ENCODE peak calls at places on chromosomes 11 and 22, in ten cellular contexts. B is AG09319; K is T1000; P is WTC11; Z is anterior cingulate cortex; H is stimulated activated CD4-positive, alpha-beta T cell treated with anti-CD3 and anti-CD28 coated beads, Interleukin-1b, Interleukin-23, amount 100 ng/mL, for 1 hour; M is activated T-cell treated with anti-CD3 and anti-CD28 coated beads for 1 hour; N is SJSA1; Y is astrocyte of the spinal cord; O is effector CD8-positive, alpha-beta T cell. A is an unnamed sample.

GRCh38 chr11:9962722-9963121 is 298.8 kb downstream of the SWAP70 start:
- DNase-seq in H (no peak), K (no peak), O (no peak), Y (no peak), Z (no peak), M (no peak), N (no peak), B (no peak), P (no peak), A (no peak)

GRCh38 chr11:69950120-69950519 is 128.0 kb upstream of the ANO1 start:
- DNase-seq in P (peak), N (peak), K (no peak), Y (peak), O (no peak), M (no peak), H (no peak), Z (no peak), B (no peak), A (no peak)

GRCh38 chr11:77101043-77101537 is 1.6 kb upstream of the OMP start:
- DNase-seq in Y (peak), K (no peak), B (no peak), O (no peak), N (no peak), Z (no peak), P (peak), H (no peak), M (no peak), A (no peak)

GRCh38 chr11:119619665-119620064 is 109.3 kb downstream of the NECTIN1 start:
- DNase-seq in Z (no peak), K (no peak), N (no peak), Y (no peak), H (no peak), O (no peak), P (no peak), M (no peak), B (no peak), A (no peak)

GRCh38 chr11:20688761-20689160 is 19.4 kb downstream of the NELL1 start:
- DNase-seq in K (no peak), P (no peak), N (no peak), H (no peak), M (no peak), B (no peak), Y (no peak), Z (no peak), O (no peak), A (no peak)

GRCh38 chr11:64934765-64935633 is 694 bp downstream of the GPHA2 start:
- DNase-seq in Z (no peak), M (no peak), B (no peak), P (no peak), H (no peak), Y (no peak), K (no peak), O (no peak), N (no peak), A (no peak)

GRCh38 chr11:26753738-26754504 is 32.1 kb upstream of the SLC5A12 start:
- DNase-seq in M (no peak), Z (peak), K (peak), P (peak), N (peak), B (peak), O (no peak), H (no peak), Y (peak), A (no peak)

GRCh38 chr22:46090051-46090591 is 60.2 kb upstream of the PPARA start:
- DNase-seq in P (no peak), Z (no peak), H (no peak), B (no peak), M (no peak), K (no peak), Y (no peak), N (no peak), O (no peak), A (no peak)

GRCh38 chr22:29478326-29479276 is 1.4 kb upstream of the NEFH start:
- DNase-seq in Y (no peak), H (no peak), B (no peak), M (no peak), O (no peak), N (no peak), P (peak), K (no peak), Z (no peak), A (no peak)

GRCh38 chr11:1876361-1877063 is 15.2 kb downstream of the PRR33 start:
- DNase-seq in P (peak), B (no peak), Y (peak), Z (no peak), M (no peak), O (no peak), H (no peak), N (no peak), K (no peak), A (no peak)

GRCh38 chr11:33248416-33248957 is 8.7 kb upstream of the HIPK3 start:
- DNase-seq in B (no peak), Z (no peak), Y (no peak), O (no peak), N (no peak), H (no peak), P (no peak), K (no peak), M (no peak), A (no peak)

GRCh38 chr22:39248254-39248653 is 3.5 kb upstream of the PDGFB start:
- DNase-seq in P (no peak), H (no peak), Z (no peak), B (no peak), Y (no peak), K (no peak), O (no peak), N (no peak), M (no peak), A (no peak)

GRCh38 chr11:112652786-112653390 is 308.3 kb upstream of the NCAM1 start:
- DNase-seq in B (no peak), P (no peak), H (no peak), Z (no peak), N (no peak), O (no peak), M (no peak), Y (peak), K (no peak), A (no peak)

GRCh38 chr11:113444469-113445122 is 30.6 kb downstream of the DRD2 start:
- DNase-seq in M (no peak), N (no peak), Y (no peak), K (no peak), O (no peak), P (no peak), B (no peak), Z (no peak), H (no peak), A (no peak)

A was measured in frontal cortex.